ENCODE peak calls at places on chromosomes 11 and 22, in five cellular contexts. V is NCI-H1105; B is left ventricle myocardium inferior; D is hippocampal formation; I is CD4-positive, alpha-beta T cell. X is an unnamed sample.
A peak's percentile ranks its signal among the peaks of the same experiment; 100 is the strongest.

GRCh38 chr11:78465169-78465942 is 47.7 kb upstream of the GAB2 start:
- DNase-seq in D (no peak), V (no peak), I (no peak), B (no peak), X (no peak)

GRCh38 chr11:92057849-92058442 is 166.7 kb upstream of the FAT3 start:
- DNase-seq in B (no peak), I (no peak), D (no peak), V (no peak), X (no peak)

GRCh38 chr11:69808708-69809107 is 10.5 kb downstream of the FGF3 start:
- DNase-seq in B (no peak), I (no peak), V (no peak), D (no peak), X (no peak)

GRCh38 chr11:975824-976223 is 50.2 kb downstream of the AP2A2 start:
- DNase-seq in V (no peak), B (no peak), D (no peak), I (no peak), X (no peak)

GRCh38 chr22:44638966-44639739 is 62.9 kb upstream of the PRR5 start:
- DNase-seq in I (no peak), B (no peak), D (no peak), V (no peak), X (no peak)

GRCh38 chr11:133240908-133241307 is 291.4 kb downstream of the OPCML start:
- DNase-seq in V (no peak), B (no peak), I (no peak), D (no peak), X (no peak)

GRCh38 chr22:28822930-28823481 is 22.6 kb upstream of the XBP1 start:
- DNase-seq in I (no peak), D (no peak), V (peak; percentile 35), B (no peak), X (peak; percentile 70)

GRCh38 chr11:1506981-1507380 is 20.4 kb upstream of the MOB2 start:
- DNase-seq in V (no peak), D (no peak), I (no peak), B (peak; percentile 10), X (no peak)

GRCh38 chr11:104967493-104968364 is 645 bp downstream of the CASP4 start:
- DNase-seq in B (no peak), V (no peak), I (no peak), D (no peak), X (no peak)

GRCh38 chr22:41092847-41093371 is 517 bp downstream of the EP300 start:
- DNase-seq in I (no peak), V (no peak), D (peak; percentile 49), B (no peak), X (peak; percentile 37)

GRCh38 chr22:33757443-33758124 is 162.7 kb downstream of the LARGE1 start:
- DNase-seq in B (no peak), V (no peak), D (no peak), I (no peak), X (no peak)

GRCh38 chr11:33687733-33688479 is 12.7 kb downstream of the C11orf91 start:
- DNase-seq in I (no peak), D (peak; percentile 58), B (no peak), V (peak; percentile 64), X (peak; percentile 75)

GRCh38 chr11:75190652-75191329 is 39.9 kb downstream of the SLCO2B1 start:
- DNase-seq in V (no peak), D (no peak), B (no peak), I (no peak), X (no peak)

GRCh38 chr22:39994046-39994565 is 648 bp upstream of the FAM83F start:
- DNase-seq in B (no peak), V (no peak), D (no peak), I (peak; percentile 16), X (no peak)

GRCh38 chr11:132632641-132633124 is 899.6 kb downstream of the OPCML start:
- DNase-seq in V (peak; percentile 36), I (no peak), B (no peak), D (peak; percentile 16), X (no peak)

GRCh38 chr11:78177216-78177615 is 11.2 kb downstream of the KCTD21 start:
- DNase-seq in D (no peak), V (no peak), I (no peak), B (no peak), X (no peak)

GRCh38 chr11:26028294-26028954 is 303.5 kb upstream of the ANO3 start:
- DNase-seq in B (no peak), D (no peak), I (no peak), V (no peak), X (peak; percentile 5)

GRCh38 chr11:16749666-16750065 is 11.2 kb downstream of the C11orf58 start:
- DNase-seq in I (no peak), B (no peak), D (no peak), V (no peak), X (no peak)

GRCh38 chr11:115408036-115408911 is 95.9 kb downstream of the CADM1 start:
- DNase-seq in D (peak; percentile 8), V (no peak), B (no peak), I (no peak), X (no peak)

GRCh38 chr22:35369996-35370395 is 10.9 kb upstream of the HMOX1 start:
- DNase-seq in V (no peak), I (no peak), D (no peak), B (no peak), X (no peak)

GRCh38 chr22:42716221-42716620 is 4.4 kb downstream of the A4GALT start:
- DNase-seq in B (no peak), V (no peak), D (no peak), I (no peak), X (no peak)

GRCh38 chr11:73795925-73796632 is 8.4 kb downstream of the MRPL48 start:
- DNase-seq in I (no peak), B (peak; percentile 38), D (peak; percentile 66), V (no peak), X (no peak)

GRCh38 chr22:46267431-46268279 is at the start of gene TTC38:
- DNase-seq in V (peak; percentile 13), B (peak; percentile 96), D (peak; percentile 85), I (no peak), X (peak; percentile 84)

GRCh38 chr11:23318670-23319069 is 458.4 kb upstream of the CCDC179 start:
- DNase-seq in I (no peak), B (no peak), V (no peak), D (no peak), X (no peak)

GRCh38 chr11:61779666-61780525 is 12.5 kb downstream of the TMEM258 start:
- DNase-seq in B (no peak), I (no peak), V (no peak), D (no peak), X (no peak)

GRCh38 chr11:66851698-66852465 is 5.0 kb upstream of the LRFN4 start:
- DNase-seq in D (no peak), V (no peak), B (no peak), I (no peak), X (no peak)

GRCh38 chr22:45210577-45211431 is 29.9 kb downstream of the KIAA0930 start:
- DNase-seq in I (no peak), D (no peak), B (no peak), V (no peak), X (no peak)

GRCh38 chr11:117807482-117808272 is 10.7 kb upstream of the DSCAML1 start:
- DNase-seq in B (peak; percentile 82), V (peak; percentile 78), I (peak; percentile 55), D (peak; percentile 65), X (peak; percentile 45)